ENCODE peak calls at places on chromosomes 12 and 14, in seven cellular contexts. One of them, this sample, is unnamed.

GRCh38 chr14:64736271-64737131 is 32.3 kb downstream of the PLEKHG3 start:
- DNase-seq in HCT116: no peak
- DNase-seq in GM12878: no peak
- DNase-seq in HepG2: peak; percentile 43
- DNase-seq in SK-N-SH: no peak
- DNase-seq in K562: peak; percentile 22
- DNase-seq in H1: no peak
- DNase-seq in this sample: no peak

GRCh38 chr14:67971627-67972625 is 152.3 kb downstream of the RAD51B start:
- DNase-seq in GM12878: no peak
- DNase-seq in HCT116: no peak
- DNase-seq in H1: no peak
- DNase-seq in K562: no peak
- DNase-seq in SK-N-SH: peak; percentile 1
- DNase-seq in HepG2: no peak
- DNase-seq in this sample: no peak

GRCh38 chr14:73173092-73173735 is 36.9 kb downstream of the PSEN1 start:
- DNase-seq in GM12878: no peak
- DNase-seq in K562: peak; percentile 8
- DNase-seq in SK-N-SH: peak; percentile 35
- DNase-seq in HCT116: peak; percentile 31
- DNase-seq in H1: no peak
- DNase-seq in HepG2: peak; percentile 24
- DNase-seq in this sample: peak; percentile 64

GRCh38 chr12:13487326-13487725 is 290.8 kb downstream of the EMP1 start:
- DNase-seq in HepG2: no peak
- DNase-seq in GM12878: no peak
- DNase-seq in SK-N-SH: no peak
- DNase-seq in H1: no peak
- DNase-seq in K562: no peak
- DNase-seq in HCT116: no peak
- DNase-seq in this sample: no peak

GRCh38 chr12:29316772-29317171 is 64.2 kb downstream of the ERGIC2 start:
- DNase-seq in GM12878: no peak
- DNase-seq in H1: peak; percentile 7
- DNase-seq in SK-N-SH: no peak
- DNase-seq in HCT116: no peak
- DNase-seq in HepG2: no peak
- DNase-seq in K562: no peak
- DNase-seq in this sample: peak; percentile 15

GRCh38 chr14:80388980-80389711 is 177.8 kb upstream of the DIO2 start:
- DNase-seq in GM12878: no peak
- DNase-seq in HepG2: no peak
- DNase-seq in H1: no peak
- DNase-seq in HCT116: no peak
- DNase-seq in K562: no peak
- DNase-seq in SK-N-SH: no peak
- DNase-seq in this sample: no peak

GRCh38 chr12:62296001-62296400 is 35.8 kb downstream of the USP15 start:
- DNase-seq in HepG2: no peak
- DNase-seq in GM12878: no peak
- DNase-seq in HCT116: no peak
- DNase-seq in H1: no peak
- DNase-seq in K562: no peak
- DNase-seq in SK-N-SH: no peak
- DNase-seq in this sample: no peak

GRCh38 chr12:52238206-52238840 is 5.3 kb downstream of the KRT7 start:
- DNase-seq in H1: no peak
- DNase-seq in K562: no peak
- DNase-seq in SK-N-SH: no peak
- DNase-seq in GM12878: no peak
- DNase-seq in HCT116: no peak
- DNase-seq in HepG2: no peak
- DNase-seq in this sample: no peak

GRCh38 chr12:31874961-31875608 is 84.1 kb upstream of the RESF1 start:
- DNase-seq in SK-N-SH: no peak
- DNase-seq in H1: no peak
- DNase-seq in HepG2: no peak
- DNase-seq in K562: no peak
- DNase-seq in GM12878: no peak
- DNase-seq in HCT116: no peak
- DNase-seq in this sample: no peak

GRCh38 chr14:24340606-24341005 is 815 bp upstream of the RIPK3 start:
- DNase-seq in HepG2: no peak
- DNase-seq in HCT116: no peak
- DNase-seq in GM12878: no peak
- DNase-seq in H1: no peak
- DNase-seq in SK-N-SH: no peak
- DNase-seq in K562: no peak
- DNase-seq in this sample: no peak

GRCh38 chr14:65962952-65963351 is 523.2 kb upstream of the CCDC196 start:
- DNase-seq in GM12878: no peak
- DNase-seq in H1: no peak
- DNase-seq in K562: no peak
- DNase-seq in SK-N-SH: no peak
- DNase-seq in HCT116: no peak
- DNase-seq in HepG2: no peak
- DNase-seq in this sample: no peak

GRCh38 chr14:99892406-99892805 is 99.2 kb downstream of the EML1 start:
- DNase-seq in GM12878: no peak
- DNase-seq in K562: no peak
- DNase-seq in HepG2: no peak
- DNase-seq in SK-N-SH: no peak
- DNase-seq in HCT116: no peak
- DNase-seq in H1: no peak
- DNase-seq in this sample: no peak

GRCh38 chr14:103508521-103508920 is 14.1 kb downstream of the CKB start:
- DNase-seq in K562: no peak
- DNase-seq in H1: no peak
- DNase-seq in SK-N-SH: no peak
- DNase-seq in GM12878: no peak
- DNase-seq in HepG2: no peak
- DNase-seq in HCT116: no peak
- DNase-seq in this sample: no peak

GRCh38 chr14:58167057-58167456 is 15.0 kb upstream of the ARMH4 start:
- DNase-seq in SK-N-SH: no peak
- DNase-seq in HCT116: no peak
- DNase-seq in K562: no peak
- DNase-seq in HepG2: no peak
- DNase-seq in H1: no peak
- DNase-seq in GM12878: no peak
- DNase-seq in this sample: no peak

GRCh38 chr12:22333751-22334695 is 484 bp downstream of the ST8SIA1 start:
- DNase-seq in SK-N-SH: peak; percentile 36
- DNase-seq in K562: no peak
- DNase-seq in HepG2: no peak
- DNase-seq in GM12878: no peak
- DNase-seq in H1: no peak
- DNase-seq in HCT116: no peak
- DNase-seq in this sample: no peak

GRCh38 chr14:24880689-24881088 is 169.3 kb downstream of the STXBP6 start:
- DNase-seq in GM12878: no peak
- DNase-seq in H1: no peak
- DNase-seq in SK-N-SH: no peak
- DNase-seq in HepG2: no peak
- DNase-seq in K562: no peak
- DNase-seq in HCT116: no peak
- DNase-seq in this sample: no peak

GRCh38 chr12:123598522-123598921 is 3.4 kb upstream of the DDX55 start:
- DNase-seq in H1: no peak
- DNase-seq in SK-N-SH: no peak
- DNase-seq in GM12878: no peak
- DNase-seq in K562: no peak
- DNase-seq in HepG2: no peak
- DNase-seq in HCT116: no peak
- DNase-seq in this sample: no peak

GRCh38 chr14:94093418-94093817 is 12.3 kb downstream of the IFI27L1 start:
- DNase-seq in SK-N-SH: no peak
- DNase-seq in HCT116: no peak
- DNase-seq in HepG2: no peak
- DNase-seq in H1: no peak
- DNase-seq in K562: no peak
- DNase-seq in GM12878: no peak
- DNase-seq in this sample: no peak

GRCh38 chr14:95281560-95282176 is 38.0 kb downstream of the CLMN start:
- DNase-seq in HCT116: no peak
- DNase-seq in K562: no peak
- DNase-seq in HepG2: no peak
- DNase-seq in H1: no peak
- DNase-seq in SK-N-SH: no peak
- DNase-seq in GM12878: no peak
- DNase-seq in this sample: no peak

GRCh38 chr12:120356567-120357030 is 12.4 kb downstream of the MSI1 start:
- DNase-seq in HepG2: peak; percentile 56
- DNase-seq in HCT116: peak; percentile 57
- DNase-seq in GM12878: peak; percentile 17
- DNase-seq in K562: peak; percentile 96
- DNase-seq in SK-N-SH: peak; percentile 93
- DNase-seq in H1: peak; percentile 80
- DNase-seq in this sample: peak; percentile 98

GRCh38 chr14:25120261-25120660 is 70.3 kb upstream of the STXBP6 start:
- DNase-seq in GM12878: no peak
- DNase-seq in H1: no peak
- DNase-seq in HCT116: no peak
- DNase-seq in HepG2: no peak
- DNase-seq in SK-N-SH: no peak
- DNase-seq in K562: no peak
- DNase-seq in this sample: no peak

GRCh38 chr12:90280564-90281058 is 572.0 kb upstream of the ATP2B1 start:
- DNase-seq in HCT116: no peak
- DNase-seq in H1: no peak
- DNase-seq in K562: no peak
- DNase-seq in SK-N-SH: no peak
- DNase-seq in HepG2: no peak
- DNase-seq in GM12878: peak; percentile 52
- DNase-seq in this sample: no peak

GRCh38 chr12:103571286-103571685 is 15.8 kb upstream of the STAB2 start:
- DNase-seq in HCT116: peak; percentile 26
- DNase-seq in H1: no peak
- DNase-seq in HepG2: peak; percentile 16
- DNase-seq in SK-N-SH: peak; percentile 41
- DNase-seq in K562: no peak
- DNase-seq in GM12878: no peak
- DNase-seq in this sample: no peak

GRCh38 chr14:52834440-52834842 is 43.0 kb upstream of the GNPNAT1 start:
- DNase-seq in K562: no peak
- DNase-seq in SK-N-SH: peak; percentile 38
- DNase-seq in GM12878: no peak
- DNase-seq in H1: no peak
- DNase-seq in HCT116: no peak
- DNase-seq in HepG2: no peak
- DNase-seq in this sample: no peak

GRCh38 chr14:85087201-85087600 is 442.7 kb upstream of the FLRT2 start:
- DNase-seq in H1: no peak
- DNase-seq in GM12878: no peak
- DNase-seq in HepG2: no peak
- DNase-seq in SK-N-SH: no peak
- DNase-seq in K562: no peak
- DNase-seq in HCT116: no peak
- DNase-seq in this sample: no peak

GRCh38 chr14:71123579-71124135 is 216.4 kb downstream of the PCNX1 start:
- DNase-seq in HepG2: no peak
- DNase-seq in GM12878: no peak
- DNase-seq in HCT116: no peak
- DNase-seq in H1: no peak
- DNase-seq in K562: no peak
- DNase-seq in SK-N-SH: no peak
- DNase-seq in this sample: no peak
- TF ChIP-seq JUND in HepG2: no peak
- TF ChIP-seq JUND in GM12878: no peak
- TF ChIP-seq JUND in HCT116: no peak
- TF ChIP-seq JUND in H1: no peak
- TF ChIP-seq JUND in K562: no peak
- TF ChIP-seq JUND in SK-N-SH: no peak
- TF ChIP-seq JUND in this sample: no peak

GRCh38 chr12:108282676-108283075 is 56.4 kb downstream of the CMKLR1 start:
- DNase-seq in GM12878: no peak
- DNase-seq in K562: no peak
- DNase-seq in HCT116: no peak
- DNase-seq in SK-N-SH: no peak
- DNase-seq in HepG2: no peak
- DNase-seq in H1: no peak
- DNase-seq in this sample: no peak
- TF ChIP-seq JUND in GM12878: no peak
- TF ChIP-seq JUND in K562: no peak
- TF ChIP-seq JUND in HCT116: no peak
- TF ChIP-seq JUND in SK-N-SH: no peak
- TF ChIP-seq JUND in HepG2: no peak
- TF ChIP-seq JUND in H1: no peak
- TF ChIP-seq JUND in this sample: no peak

DNA sequence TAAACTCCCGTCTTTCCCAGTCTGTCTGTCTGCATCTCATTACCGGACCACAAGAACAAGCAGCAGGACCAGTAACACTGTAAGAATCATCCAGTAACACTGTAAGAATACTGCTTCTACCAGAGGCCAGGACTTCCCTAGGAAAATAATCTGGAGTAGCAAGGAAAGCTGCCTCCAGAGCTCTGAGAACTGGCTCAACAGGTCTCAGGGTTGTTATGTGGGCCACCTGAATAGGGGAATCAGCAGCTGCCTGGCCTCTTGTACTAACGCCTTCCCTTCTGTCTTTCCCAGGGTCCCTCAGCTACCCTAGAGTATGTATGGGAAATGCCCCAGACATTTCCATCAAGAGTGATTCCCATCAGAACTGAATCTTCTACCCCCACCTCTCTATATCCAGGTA is 954 bp upstream of the SLC39A2 start:
- DNase-seq in HCT116: no peak
- DNase-seq in HepG2: no peak
- DNase-seq in K562: no peak
- DNase-seq in GM12878: no peak
- DNase-seq in SK-N-SH: no peak
- DNase-seq in H1: no peak
- DNase-seq in this sample: no peak
- TF ChIP-seq JUND in HCT116: no peak
- TF ChIP-seq JUND in HepG2: no peak
- TF ChIP-seq JUND in K562: no peak
- TF ChIP-seq JUND in GM12878: no peak
- TF ChIP-seq JUND in SK-N-SH: no peak
- TF ChIP-seq JUND in H1: no peak
- TF ChIP-seq JUND in this sample: no peak

GRCh38 chr14:101453225-101453624 is 108.1 kb upstream of the DIO3 start:
- DNase-seq in H1: no peak
- DNase-seq in GM12878: no peak
- DNase-seq in HepG2: no peak
- DNase-seq in K562: no peak
- DNase-seq in HCT116: no peak
- DNase-seq in SK-N-SH: no peak
- DNase-seq in this sample: no peak
- TF ChIP-seq JUND in H1: no peak
- TF ChIP-seq JUND in GM12878: no peak
- TF ChIP-seq JUND in HepG2: no peak
- TF ChIP-seq JUND in K562: no peak
- TF ChIP-seq JUND in HCT116: no peak
- TF ChIP-seq JUND in SK-N-SH: no peak
- TF ChIP-seq JUND in this sample: no peak

GRCh38 chr12:45989277-45989856 is 1.0 kb downstream of the SCAF11 start:
- DNase-seq in GM12878: no peak
- DNase-seq in HepG2: no peak
- DNase-seq in SK-N-SH: no peak
- DNase-seq in K562: no peak
- DNase-seq in H1: no peak
- DNase-seq in HCT116: peak; percentile 28
- DNase-seq in this sample: no peak
- TF ChIP-seq JUND in GM12878: no peak
- TF ChIP-seq JUND in HepG2: no peak
- TF ChIP-seq JUND in SK-N-SH: no peak
- TF ChIP-seq JUND in K562: no peak
- TF ChIP-seq JUND in H1: no peak
- TF ChIP-seq JUND in HCT116: no peak
- TF ChIP-seq JUND in this sample: no peak